ENCODE peak calls at places on chromosomes 2 and 18, in ten cellular contexts. J is mucosa of descending colon; A is WERI-Rb-1; O is CD8-positive, alpha-beta T cell; M is BJ; V is lower leg skin; D is ascending aorta; L is heart left ventricle; R is fibroblast of the aortic adventitia; T is psoas muscle. S is an unnamed sample.

GRCh38 chr18:45877403-45877802 is 51.9 kb downstream of the SIGLEC15 start:
- DNase-seq in L (no peak), M (no peak), O (no peak), T (no peak), A (no peak), D (no peak), V (no peak), J (no peak), R (no peak), S (no peak)

GRCh38 chr2:160419776-160420521 is 73.7 kb downstream of the RBMS1 start:
- DNase-seq in A (no peak), R (peak), D (no peak), O (no peak), M (no peak), T (no peak), J (no peak), V (no peak), L (no peak), S (no peak)

GRCh38 chr2:11748861-11749645 is 2.6 kb downstream of the LPIN1 start:
- DNase-seq in L (no peak), T (no peak), R (no peak), V (no peak), A (no peak), O (no peak), J (no peak), M (no peak), D (no peak), S (no peak)

GRCh38 chr2:134334542-134335353 is 80.9 kb downstream of the MGAT5 start:
- DNase-seq in D (no peak), L (no peak), V (no peak), J (no peak), O (no peak), A (no peak), T (no peak), R (no peak), M (no peak), S (no peak)

GRCh38 chr18:12408247-12408869 is 629 bp downstream of the PRELID3A start:
- DNase-seq in A (no peak), M (no peak), D (no peak), J (peak), L (peak), O (no peak), V (peak), T (no peak), R (peak), S (no peak)

GRCh38 chr2:40271066-40271465 is 180.8 kb downstream of the SLC8A1 start:
- DNase-seq in A (no peak), L (no peak), O (no peak), J (no peak), M (no peak), R (no peak), T (no peak), V (no peak), D (no peak), S (no peak)

GRCh38 chr2:37349376-37349775 is 4.9 kb downstream of the QPCT start:
- DNase-seq in R (no peak), A (no peak), D (no peak), V (no peak), T (no peak), L (no peak), J (no peak), M (no peak), O (no peak), S (no peak)

GRCh38 chr2:16756831-16757644 is 91.4 kb upstream of the CYRIA start:
- DNase-seq in L (peak), M (no peak), O (peak), D (peak), A (peak), R (peak), V (peak), J (peak), T (peak), S (peak)

GRCh38 chr2:168456526-168457176 is 579 bp downstream of the CERS6 start:
- DNase-seq in M (no peak), L (peak), J (peak), T (peak), V (no peak), D (peak), O (no peak), A (peak), R (no peak), S (no peak)

GRCh38 chr2:102251042-102251848 is 60.1 kb upstream of the IL1RL1 start:
- DNase-seq in V (peak), A (no peak), D (no peak), J (peak), O (peak), T (peak), L (peak), M (no peak), R (no peak), S (no peak)

DNA sequence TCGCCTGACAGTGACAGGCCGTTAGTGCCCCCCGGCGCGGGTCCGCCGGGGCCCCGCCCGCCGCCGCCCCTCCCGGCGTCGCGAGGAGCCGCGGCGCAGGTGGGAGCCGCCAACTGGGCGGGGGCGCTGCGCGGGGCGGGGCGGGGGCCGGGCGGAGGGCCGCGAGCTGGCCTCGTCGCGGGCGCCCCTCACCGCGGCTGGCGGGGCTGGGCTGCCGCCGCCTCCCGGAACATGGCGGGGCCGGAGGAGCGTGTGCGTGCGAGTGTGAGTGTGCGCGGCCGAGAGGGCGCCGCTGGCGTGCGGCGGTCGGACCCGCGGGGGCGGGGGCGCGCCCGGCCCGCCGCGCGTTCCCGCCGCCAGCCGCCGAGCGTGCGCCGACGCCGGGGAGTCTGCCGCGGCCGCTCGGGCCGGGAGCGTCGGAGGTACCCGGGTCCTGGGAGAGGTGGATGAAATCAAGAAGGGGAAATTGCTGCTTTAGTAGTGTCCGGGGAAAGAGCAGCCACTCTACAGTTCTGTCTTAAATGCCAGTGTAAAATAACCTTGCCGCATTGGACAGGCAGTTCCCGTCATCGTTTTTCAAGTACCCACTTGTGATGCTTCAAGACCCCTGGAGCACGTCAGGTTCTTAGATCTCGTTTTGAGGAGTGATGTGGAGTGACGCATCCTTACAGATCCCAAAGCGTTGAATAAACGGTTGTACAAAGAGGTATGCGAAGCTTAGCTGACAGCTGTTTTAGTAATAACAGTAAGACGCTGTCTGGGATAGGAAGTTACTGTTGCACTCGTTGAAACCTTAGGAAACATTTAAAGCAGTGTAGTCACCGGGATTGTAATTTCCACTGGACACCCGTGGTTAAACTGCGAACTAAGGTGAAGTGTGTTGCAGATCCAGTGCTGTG is 836 bp downstream of the ANKRD12 start:
- DNase-seq in M (no peak), D (peak), R (peak), T (peak), L (peak), O (peak), A (peak), V (peak), J (peak), S (peak)
- H3K4me3 ChIP-seq in M (peak), D (peak), R (peak), T (peak), L (peak), O (peak), A (peak), V (peak), J (peak), S (peak)

DNA sequence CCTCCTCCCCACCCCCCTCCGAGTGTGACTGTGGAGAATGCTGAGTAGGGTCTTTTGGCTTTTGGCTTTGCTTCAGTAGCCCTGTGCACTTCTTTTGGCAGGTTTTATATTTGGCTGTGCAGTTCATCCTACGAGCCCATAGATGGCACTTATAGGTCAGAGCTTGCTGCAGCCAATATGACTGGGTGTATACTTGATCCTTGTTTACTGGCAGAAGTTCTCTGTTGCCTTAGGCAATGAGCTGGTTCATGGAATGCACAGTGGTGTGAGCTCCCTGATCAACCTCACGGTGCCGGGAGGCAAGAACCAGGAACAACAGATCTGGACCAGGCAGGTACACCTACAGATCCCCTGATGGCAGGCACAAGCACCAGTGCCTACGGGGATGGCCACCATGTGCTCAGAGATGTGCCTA is 190.2 kb downstream of the KIAA1328 start:
- DNase-seq in A (peak), D (no peak), V (no peak), L (no peak), T (no peak), O (no peak), M (no peak), J (peak), R (no peak), S (no peak)
- TF ChIP-seq CTCF in A (peak), D (no peak), V (no peak), L (no peak), T (no peak), O (no peak), M (peak), J (no peak), R (no peak), S (peak)

DNA sequence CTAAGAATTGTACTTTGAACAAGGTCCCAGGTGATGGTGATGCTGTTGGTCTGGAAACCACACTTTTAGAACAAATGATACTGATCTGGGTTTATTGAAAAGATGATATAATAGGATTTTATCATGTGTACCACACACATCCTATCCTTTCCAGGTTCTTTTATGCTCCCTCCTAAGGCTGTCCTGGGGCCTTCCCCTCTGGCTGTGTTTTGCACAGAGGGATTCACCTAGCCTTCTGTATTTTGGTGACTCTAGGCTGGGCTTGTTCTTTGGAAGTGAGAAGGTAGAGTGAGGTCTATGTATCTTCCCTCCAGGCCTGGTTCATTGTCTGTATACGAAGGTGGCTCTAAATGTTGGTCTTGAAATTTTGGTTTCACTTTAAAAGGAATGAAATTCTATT is 12.7 kb downstream of the ANXA4 start:
- DNase-seq in M (no peak), T (no peak), R (no peak), J (no peak), V (peak), O (no peak), L (no peak), D (no peak), A (no peak), S (no peak)
- H3K4me3 ChIP-seq in M (peak), T (no peak), R (peak), J (no peak), V (no peak), O (no peak), L (no peak), D (peak), A (no peak), S (no peak)

GRCh38 chr2:183892315-183892941 is 705.9 kb upstream of the ZNF804A start:
- DNase-seq in V (no peak), M (no peak), A (no peak), J (no peak), R (no peak), L (no peak), D (no peak), O (no peak), T (no peak), S (no peak)
- TF ChIP-seq CTCF in V (no peak), M (no peak), A (no peak), J (no peak), R (no peak), L (no peak), D (no peak), O (no peak), T (no peak), S (no peak)

DNA sequence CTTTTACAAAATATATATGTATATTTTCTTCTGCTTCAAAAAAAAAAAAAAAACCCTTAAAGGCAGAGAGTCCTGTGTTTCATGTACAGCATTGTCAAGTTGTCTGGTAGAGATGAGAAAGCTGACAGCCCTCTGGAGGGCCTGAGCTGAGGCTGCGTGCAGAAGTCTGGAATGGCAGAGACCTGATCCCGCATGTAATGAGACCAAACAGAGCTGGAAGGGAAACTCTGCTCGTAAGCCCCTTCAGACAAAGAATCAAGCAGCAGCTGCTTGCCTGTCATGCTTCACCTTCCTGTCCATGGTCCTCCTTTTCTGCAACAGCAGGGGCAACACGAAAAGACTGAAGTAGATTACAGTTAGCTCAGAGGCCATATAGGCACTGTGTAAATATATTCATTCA is 912.5 kb downstream of the CPS1 start:
- DNase-seq in J (no peak), L (no peak), V (no peak), R (no peak), T (no peak), D (no peak), A (no peak), M (no peak), O (no peak), S (no peak)
- H3K4me3 ChIP-seq in J (no peak), L (no peak), V (no peak), R (no peak), T (no peak), D (no peak), A (no peak), M (no peak), O (no peak), S (no peak)

DNA sequence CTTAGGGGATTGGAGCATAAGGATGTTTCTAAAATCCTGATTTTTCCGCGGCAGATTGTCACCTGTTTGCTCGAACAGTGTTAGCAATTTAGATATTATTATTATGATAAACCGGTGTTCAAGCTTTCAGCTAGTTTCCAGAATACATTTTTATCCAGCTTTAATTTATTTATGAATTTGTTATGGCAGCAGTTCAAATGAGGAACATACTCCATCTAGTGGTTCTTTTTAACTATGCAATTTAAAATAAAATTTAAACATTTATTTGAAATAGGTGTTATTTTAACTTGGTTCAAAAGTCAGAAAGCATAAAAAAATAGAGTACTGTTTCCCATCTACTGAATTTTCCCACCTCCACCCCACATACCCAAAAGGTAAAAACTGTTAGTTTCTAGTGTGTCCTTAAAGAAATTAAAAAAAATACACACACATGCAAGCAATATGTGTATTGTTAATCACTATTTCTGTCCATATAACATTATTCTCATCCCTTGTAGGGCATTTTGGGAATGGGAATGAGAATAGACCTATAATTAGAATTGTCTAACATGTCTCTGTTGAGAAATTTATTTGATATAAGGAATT is 23.2 kb downstream of the ACOXL start:
- DNase-seq in J (no peak), O (no peak), T (no peak), D (no peak), M (no peak), L (no peak), A (no peak), V (no peak), R (peak), S (no peak)
- TF ChIP-seq CTCF in J (peak), O (peak), T (peak), D (peak), M (peak), L (peak), A (no peak), V (no peak), R (peak), S (peak)

DNA sequence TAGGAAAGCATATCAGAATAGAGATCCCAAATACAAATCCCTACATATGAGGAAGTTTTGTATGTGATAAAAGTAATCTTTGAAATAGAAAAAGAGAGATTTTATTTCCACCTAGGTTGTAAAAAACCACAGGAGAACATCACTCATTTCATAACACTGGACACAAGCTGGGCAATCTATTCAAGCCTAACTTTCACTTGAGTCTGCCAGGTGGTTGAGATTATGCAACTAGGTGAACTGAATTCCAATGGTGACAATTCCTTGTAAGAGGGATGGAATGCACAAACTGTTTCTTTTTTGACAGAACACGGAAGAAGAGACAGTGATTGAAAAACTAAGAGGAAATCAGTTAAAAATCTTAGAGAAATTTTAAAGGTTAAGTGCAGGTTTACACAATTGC is 619.6 kb upstream of the TMEFF2 start:
- DNase-seq in V (no peak), M (no peak), J (no peak), D (no peak), R (no peak), O (no peak), T (no peak), A (no peak), L (no peak), S (no peak)
- H3K4me3 ChIP-seq in V (no peak), M (no peak), J (no peak), D (no peak), R (no peak), O (no peak), T (no peak), A (no peak), L (no peak), S (no peak)

S was measured in AG09309.